ENCODE peak calls at places on chromosome 18, in six cellular contexts. Q, L, E, R, S and I are unnamed samples.
A peak's percentile ranks its signal among the peaks of the same experiment; 100 is the strongest.

GRCh38 chr18:6610436-6610835 is 119.1 kb upstream of the ARHGAP28 start:
- DNase-seq in R (no peak), Q (no peak), S (no peak), E (no peak), L (no peak), I (no peak)

GRCh38 chr18:37458697-37459096 is 106.9 kb downstream of the CELF4 start:
- DNase-seq in S (no peak), R (no peak), L (no peak), E (no peak), Q (no peak), I (no peak)

GRCh38 chr18:10351858-10352257 is 102.6 kb upstream of the APCDD1 start:
- DNase-seq in E (no peak), R (no peak), L (no peak), S (no peak), Q (no peak), I (no peak)

GRCh38 chr18:39318008-39318407 is 1752.4 kb upstream of the CELF4 start:
- DNase-seq in L (no peak), E (no peak), Q (no peak), S (no peak), R (no peak), I (no peak)

GRCh38 chr18:41075212-41075611 is 879.8 kb upstream of the PIK3C3 start:
- DNase-seq in R (peak; percentile 1), S (no peak), E (no peak), L (no peak), Q (no peak), I (no peak)

GRCh38 chr18:28236487-28236886 is 59.6 kb upstream of the CDH2 start:
- DNase-seq in Q (no peak), R (no peak), S (no peak), E (no peak), L (no peak), I (no peak)

GRCh38 chr18:59547691-59548182 is 149.5 kb downstream of the CCBE1 start:
- DNase-seq in R (no peak), S (no peak), Q (peak; percentile 74), L (no peak), E (no peak), I (peak; percentile 23)

GRCh38 chr18:37403788-37404187 is 161.8 kb downstream of the CELF4 start:
- DNase-seq in Q (no peak), R (no peak), L (no peak), S (no peak), E (no peak), I (no peak)

GRCh38 chr18:56315363-56315762 is 323.0 kb downstream of the TXNL1 start:
- DNase-seq in Q (no peak), L (no peak), R (no peak), S (no peak), E (no peak), I (no peak)

GRCh38 chr18:78144669-78145068 is 834.9 kb upstream of the SALL3 start:
- DNase-seq in Q (peak; percentile 66), R (no peak), L (no peak), E (no peak), S (no peak), I (no peak)

GRCh38 chr18:46051731-46052461 is 20.2 kb downstream of the PSTPIP2 start:
- DNase-seq in S (peak; percentile 65), Q (no peak), E (no peak), R (peak; percentile 37), L (no peak), I (no peak)

GRCh38 chr18:21369146-21369545 is 127.1 kb downstream of the GREB1L start:
- DNase-seq in L (no peak), S (no peak), E (no peak), R (peak; percentile 1), Q (no peak), I (no peak)

GRCh38 chr18:46488472-46489213 is 168.4 kb downstream of the LOXHD1 start:
- DNase-seq in R (no peak), E (no peak), L (no peak), S (no peak), Q (no peak), I (no peak)

GRCh38 chr18:11150271-11150615 is 874 bp upstream of the PIEZO2 start:
- DNase-seq in Q (no peak), E (no peak), R (no peak), S (no peak), L (no peak), I (no peak)

GRCh38 chr18:3044931-3045698 is 32.2 kb upstream of the LPIN2 start:
- DNase-seq in Q (peak; percentile 6), R (peak; percentile 61), E (no peak), S (no peak), L (no peak), I (peak; percentile 30)
- H3K27ac ChIP-seq in Q (no peak overlapping the region), R (peak overlapping the region; percentile 70), E (no peak overlapping the region), S (no peak overlapping the region), L (no peak overlapping the region), I (no peak overlapping the region)

DNA sequence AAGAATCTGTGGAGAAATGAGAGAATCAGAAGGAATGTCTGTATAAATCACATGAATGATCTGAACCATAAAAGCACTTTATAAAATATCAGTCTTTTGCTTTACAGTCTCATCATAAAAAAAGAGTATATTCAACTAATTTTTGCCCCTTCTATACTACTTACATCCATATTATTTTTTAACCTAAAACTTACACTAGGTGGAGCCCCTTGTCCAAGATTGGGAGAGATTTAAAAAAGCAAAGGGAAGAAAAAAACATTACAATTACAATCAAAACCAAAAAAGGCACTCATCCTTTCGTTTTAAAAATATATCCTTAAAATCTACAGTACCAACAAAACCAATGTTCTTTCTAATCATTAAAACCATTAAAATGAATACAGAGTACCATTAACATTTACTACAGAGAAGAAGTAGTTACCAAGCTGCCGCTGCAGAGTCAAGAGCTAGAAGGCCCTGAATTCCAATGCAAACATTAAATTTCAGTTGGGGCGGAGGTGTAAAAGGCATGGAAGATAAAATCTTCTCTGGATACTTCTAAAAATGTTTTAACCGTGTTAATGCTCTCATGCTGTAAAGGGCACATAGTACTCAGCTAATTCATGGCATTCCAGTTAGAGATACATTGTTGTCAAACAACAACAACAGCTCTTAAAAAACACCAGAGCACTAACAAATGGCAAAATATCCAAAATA is 56.7 kb upstream of the EPB41L3 start:
- DNase-seq in R (no peak), L (no peak), S (no peak), E (no peak), Q (no peak), I (no peak)
- TF ChIP-seq CTCF in R (peak; percentile 40), L (no peak), S (peak; percentile 16), E (peak; percentile 47), Q (no peak), I (no peak)

DNA sequence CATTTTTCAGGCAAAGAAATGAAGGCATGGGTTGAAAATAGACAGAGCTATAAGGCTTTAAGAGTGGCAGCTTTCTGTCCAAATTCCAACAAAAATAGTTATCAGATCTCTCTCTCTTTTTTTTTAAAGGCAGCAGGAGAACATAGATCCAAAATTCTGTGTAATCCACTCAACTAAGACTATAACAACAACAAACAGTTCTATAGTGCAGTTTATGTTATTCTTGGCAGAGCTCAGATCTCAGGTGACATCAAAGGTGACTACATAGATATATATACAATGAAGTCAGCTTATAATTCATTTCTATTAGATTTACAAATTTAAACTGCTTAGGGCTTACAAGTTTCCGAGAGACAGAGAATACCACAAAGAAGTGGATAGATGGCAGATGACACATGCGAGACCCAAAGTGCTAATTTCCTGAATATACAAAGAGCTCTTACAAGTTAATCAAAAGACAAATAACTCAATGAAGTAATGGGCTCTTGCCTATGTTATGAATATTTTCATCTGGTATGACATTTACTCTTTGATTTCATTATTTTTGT is 223.2 kb downstream of the BCL2 start:
- DNase-seq in Q (no peak), E (no peak), S (no peak), L (no peak), R (no peak), I (no peak)
- TF ChIP-seq POLR2A in Q (no peak), E (no peak), S (no peak), L (no peak), R (no peak), I (no peak)

DNA sequence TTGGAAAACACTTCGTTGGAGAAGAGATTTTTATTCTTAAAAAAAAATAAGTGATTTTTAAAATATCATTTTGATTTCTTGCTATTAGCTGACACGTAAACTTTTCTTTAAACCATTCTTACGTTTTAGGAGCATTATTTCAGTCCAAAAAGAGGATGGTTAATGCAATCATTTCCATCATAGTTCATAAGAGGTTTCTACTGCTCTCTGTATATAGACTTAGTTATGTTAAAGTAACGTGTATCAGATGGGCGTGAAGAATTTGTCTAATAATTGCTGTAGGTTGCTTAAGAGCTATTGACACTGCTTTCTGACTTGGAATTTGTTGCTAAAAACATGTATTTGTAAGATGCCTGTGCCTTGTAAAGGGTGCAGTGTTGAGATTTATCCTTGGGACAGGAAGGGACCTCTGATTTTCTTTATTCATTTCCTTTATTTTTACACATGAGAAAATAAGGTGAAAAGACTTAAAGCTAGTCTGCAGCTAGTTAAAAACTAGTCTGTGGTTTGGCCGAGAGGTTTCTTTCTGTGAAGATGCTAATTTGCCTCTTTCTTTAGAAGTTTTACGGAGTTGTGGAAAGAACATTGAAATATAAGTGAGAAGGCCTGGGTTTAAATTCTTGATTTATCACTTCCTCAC is 2.9 kb downstream of the ANKRD12 start:
- DNase-seq in L (no peak), Q (no peak), S (no peak), R (no peak), E (no peak), I (no peak)
- H3K27ac ChIP-seq in L (no peak overlapping the region), Q (no peak overlapping the region), S (peak overlapping the region; percentile 97), R (no peak overlapping the region), E (peak overlapping the region; percentile 100), I (peak overlapping the region; percentile 90)

GRCh38 chr18:23209031-23209430 is 73.7 kb downstream of the CABLES1 start:
- DNase-seq in L (no peak), R (no peak), S (no peak), Q (no peak), E (no peak), I (no peak)

GRCh38 chr18:23205980-23206379 is 70.7 kb downstream of the CABLES1 start:
- DNase-seq in E (no peak), S (no peak), L (no peak), R (no peak), Q (no peak), I (no peak)

GRCh38 chr18:23208600-23208999 is 73.3 kb downstream of the CABLES1 start:
- DNase-seq in S (no peak), R (no peak), Q (no peak), E (no peak), L (no peak), I (no peak)

GRCh38 chr18:23207994-23208393 is 72.7 kb downstream of the CABLES1 start:
- DNase-seq in S (no peak), E (no peak), Q (no peak), L (no peak), R (no peak), I (no peak)

GRCh38 chr18:23207191-23207955 is 72.1 kb downstream of the CABLES1 start:
- DNase-seq in S (no peak), L (no peak), Q (no peak), E (no peak), R (peak; percentile 19), I (no peak)
- TF ChIP-seq CTCF in S (no peak), L (peak; percentile 60), Q (no peak), E (no peak), R (no peak), I (no peak)

GRCh38 chr18:67519582-67519981 is 3.1 kb upstream of the DSEL start:
- DNase-seq in R (no peak), Q (no peak), S (no peak), L (no peak), E (no peak), I (no peak)
- TF ChIP-seq POLR2A in R (no peak), Q (no peak), S (no peak), L (no peak), E (no peak), I (no peak)

GRCh38 chr18:36047521-36047920 is 19.8 kb downstream of the RPRD1A start:
- DNase-seq in Q (no peak), E (no peak), S (no peak), R (no peak), L (no peak), I (no peak)
- H3K27ac ChIP-seq in Q (no peak overlapping the region), E (no peak overlapping the region), S (no peak overlapping the region), R (no peak overlapping the region), L (no peak overlapping the region), I (no peak overlapping the region)

GRCh38 chr18:75253784-75254183 is 43.2 kb downstream of the TSHZ1 start:
- DNase-seq in Q (no peak), L (no peak), S (no peak), E (no peak), R (no peak), I (no peak)
- TF ChIP-seq CTCF in Q (no peak), L (no peak), S (no peak), E (no peak), R (no peak), I (no peak)